ENCODE peak calls at places on chromosomes 13 and 19, in five cellular contexts. X is hepatocyte, C is DND-41, E is neural progenitor cell, I is GM23248. M is an unnamed sample. For H3K79me2, the result is how much of the 10 kb centered on the place peaks cover.

GRCh38 chr19:6744381-6745288 is 5.2 kb downstream of the TRIP10 start:
- DNase-seq in X (peak), E (peak), I (peak), C (no peak), M (no peak)

GRCh38 chr13:80873589-80873988 is 532.7 kb upstream of the SPRY2 start:
- DNase-seq in E (no peak), X (no peak), I (no peak), C (peak), M (no peak)

GRCh38 chr13:51523082-51523518 is 61.2 kb upstream of the WDFY2 start:
- DNase-seq in X (no peak), E (no peak), C (peak), I (peak), M (no peak)

GRCh38 chr19:51131780-51132680 is 7.3 kb downstream of the SIGLEC9 start:
- DNase-seq in E (peak), C (no peak), I (peak), X (peak), M (no peak)

GRCh38 chr13:30616927-30617314 is 799 bp upstream of the USPL1 start:
- DNase-seq in X (peak), E (peak), I (peak), C (peak), M (peak)

GRCh38 chr13:45278096-45278645 is 62.8 kb downstream of the TPT1 start:
- DNase-seq in E (no peak), X (no peak), I (no peak), C (no peak), M (no peak)

GRCh38 chr19:55158848-55159793 is 1.6 kb upstream of the TNNI3 start:
- DNase-seq in X (no peak), E (no peak), I (peak), C (no peak), M (no peak)

GRCh38 chr13:99501952-99502310 is 659 bp downstream of the TM9SF2 start:
- DNase-seq in I (peak), X (peak), C (peak), E (no peak), M (no peak)

GRCh38 chr13:46712524-46712923 is 84.4 kb downstream of the ESD start:
- DNase-seq in I (no peak), E (peak), C (no peak), X (peak), M (no peak)

GRCh38 chr19:50924576-50924975 is 13.4 kb upstream of the KLK4 start:
- DNase-seq in C (no peak), X (no peak), I (no peak), E (no peak), M (no peak)

GRCh38 chr13:94967183-94968039 is 255.1 kb upstream of the SOX21 start:
- DNase-seq in E (peak), X (peak), I (peak), C (no peak), M (no peak)

GRCh38 chr19:7348587-7349230 is at the start of gene ARHGEF18:
- DNase-seq in X (no peak), E (no peak), I (no peak), C (peak), M (no peak)

GRCh38 chr13:27006519-27007161 is 165.0 kb downstream of the USP12 start:
- DNase-seq in E (peak), X (peak), C (no peak), I (peak), M (no peak)

GRCh38 chr19:2119916-2120785 is 23.4 kb downstream of the IZUMO4 start:
- DNase-seq in C (no peak), X (no peak), E (no peak), I (no peak), M (no peak)

GRCh38 chr13:48626077-48626449 is 27.7 kb upstream of the CYSLTR2 start:
- DNase-seq in C (peak), I (no peak), X (peak), E (no peak), M (no peak)

GRCh38 chr13:27830010-27830409 is 37.7 kb downstream of the GSX1 start:
- DNase-seq in I (peak), C (peak), X (peak), E (peak), M (no peak)

GRCh38 chr13:50810468-50810867 is 33.0 kb downstream of the DLEU7 start:
- DNase-seq in X (no peak), E (no peak), C (no peak), I (no peak), M (no peak)

GRCh38 chr13:113452942-113453901 is at the start of gene ADPRHL1:
- DNase-seq in I (peak), E (no peak), X (no peak), C (no peak), M (no peak)

GRCh38 chr19:6678690-6679109 is 8.7 kb upstream of the TNFSF14 start:
- DNase-seq in I (peak), E (no peak), X (no peak), C (no peak), M (no peak)

GRCh38 chr13:101570410-101570809 is 117.9 kb downstream of the ITGBL1 start:
- DNase-seq in I (peak), X (no peak), C (no peak), E (no peak), M (no peak)

GRCh38 chr19:18435848-18436631 is 1.9 kb downstream of the ISYNA1 start:
- DNase-seq in X (no peak), E (no peak), C (no peak), I (peak), M (no peak)

GRCh38 chr19:11031421-11032070 is 57.7 kb upstream of the LDLR start:
- DNase-seq in X (no peak), C (no peak), E (no peak), I (no peak), M (no peak)
- H3K4me2 ChIP-seq in X (no peak), C (no peak), E (no peak), I (no peak), M (no peak)

GRCh38 chr19:29303035-29303706 is 90.2 kb upstream of the UQCRFS1 start:
- DNase-seq in I (no peak), X (no peak), E (no peak), C (no peak), M (no peak)

GRCh38 chr19:29299416-29300380 is 86.7 kb upstream of the UQCRFS1 start:
- DNase-seq in I (no peak), E (no peak), X (no peak), C (no peak), M (no peak)

GRCh38 chr19:29303707-29304090 is 90.7 kb upstream of the UQCRFS1 start:
- DNase-seq in C (no peak), E (no peak), X (no peak), I (no peak), M (no peak)

GRCh38 chr19:29305268-29305667 is 92.3 kb upstream of the UQCRFS1 start:
- DNase-seq in X (no peak), E (no peak), I (no peak), C (no peak), M (no peak)

DNA sequence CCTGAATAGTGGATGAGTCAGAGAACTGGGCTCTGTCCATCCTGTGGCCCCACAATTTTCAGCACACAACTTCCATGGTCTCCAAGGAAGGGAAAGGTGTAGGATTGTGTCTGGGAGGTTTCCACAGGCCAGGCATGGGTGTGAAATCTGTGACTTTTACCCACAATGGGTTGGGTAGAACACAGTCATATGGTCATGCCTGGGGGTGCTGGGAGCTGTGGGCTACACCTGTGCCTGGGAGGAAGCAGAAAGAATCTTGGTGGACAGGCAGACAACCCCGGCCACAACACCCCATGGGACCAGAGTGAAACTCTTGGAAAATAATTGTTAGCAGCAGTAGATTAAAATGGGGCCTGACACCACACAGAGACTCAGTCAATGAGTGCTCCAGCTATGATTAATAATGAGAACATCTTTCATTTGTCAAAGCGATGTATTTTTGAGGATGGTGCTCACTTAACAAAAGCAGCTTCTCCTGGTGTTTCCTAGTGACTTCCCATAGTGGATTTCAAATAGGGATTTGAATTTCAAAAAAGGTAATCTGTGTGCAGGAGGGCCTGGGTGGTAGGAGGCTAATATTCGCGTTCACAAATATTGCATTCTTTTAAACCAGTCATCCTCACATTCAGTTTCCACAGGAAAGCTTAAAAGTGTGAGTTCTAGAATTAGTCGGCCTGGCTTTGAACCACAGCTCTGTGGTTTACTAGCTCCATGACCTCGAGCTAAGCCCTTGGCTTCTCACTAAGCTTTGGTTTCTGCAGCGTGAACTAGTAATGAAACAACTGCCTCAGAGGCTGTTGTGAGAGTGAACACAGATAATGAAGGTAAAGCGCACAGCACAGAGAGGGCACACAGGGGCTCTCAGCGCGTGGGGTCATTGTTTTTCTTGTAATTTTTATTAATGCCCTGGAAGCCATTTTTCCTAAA is 89.3 kb upstream of the UQCRFS1 start:
- DNase-seq in I (no peak), E (no peak), C (no peak), X (no peak), M (no peak)
- TF ChIP-seq EZH2 in I (no peak), E (no peak), C (no peak), X (no peak), M (no peak)

GRCh38 chr19:17095141-17095919 is 19.8 kb downstream of the MYO9B start:
- DNase-seq in I (peak), E (no peak), C (no peak), X (peak), M (no peak)

GRCh38 chr19:17092696-17093095 is 17.1 kb downstream of the MYO9B start:
- DNase-seq in C (no peak), X (no peak), E (no peak), I (no peak), M (no peak)

GRCh38 chr19:17098326-17098725 is 22.7 kb downstream of the MYO9B start:
- DNase-seq in C (no peak), E (no peak), X (no peak), I (no peak), M (no peak)

GRCh38 chr19:17101686-17102628 is 26.4 kb downstream of the MYO9B start:
- DNase-seq in I (no peak), C (no peak), X (no peak), E (no peak), M (no peak)

GRCh38 chr19:17097593-17098126 is 22.1 kb downstream of the MYO9B start:
- DNase-seq in I (peak), C (no peak), X (peak), E (no peak), M (no peak)
- H3K79me2 ChIP-seq in I (half or more), C (half or more), X (half or more), E (under half), M (half or more)

GRCh38 chr19:38386300-38386967 is 1.4 kb downstream of the GGN start:
- DNase-seq in X (peak), E (peak), I (no peak), C (no peak), M (no peak)

GRCh38 chr19:38387550-38388309 is at the start of gene GGN:
- DNase-seq in E (peak), C (peak), X (peak), I (peak), M (peak)

GRCh38 chr19:38385804-38386257 is 2.0 kb downstream of the GGN start:
- DNase-seq in I (no peak), X (no peak), C (no peak), E (peak), M (no peak)

GRCh38 chr19:38388310-38389100 is at the start of gene SPRED3:
- DNase-seq in I (peak), C (no peak), X (peak), E (peak), M (no peak)

GRCh38 chr19:38386968-38387549 is 775 bp downstream of the GGN start:
- DNase-seq in E (no peak), X (peak), I (peak), C (peak), M (no peak)
- H3K4me2 ChIP-seq in E (peak), X (peak), I (peak), C (peak), M (peak)

DNA sequence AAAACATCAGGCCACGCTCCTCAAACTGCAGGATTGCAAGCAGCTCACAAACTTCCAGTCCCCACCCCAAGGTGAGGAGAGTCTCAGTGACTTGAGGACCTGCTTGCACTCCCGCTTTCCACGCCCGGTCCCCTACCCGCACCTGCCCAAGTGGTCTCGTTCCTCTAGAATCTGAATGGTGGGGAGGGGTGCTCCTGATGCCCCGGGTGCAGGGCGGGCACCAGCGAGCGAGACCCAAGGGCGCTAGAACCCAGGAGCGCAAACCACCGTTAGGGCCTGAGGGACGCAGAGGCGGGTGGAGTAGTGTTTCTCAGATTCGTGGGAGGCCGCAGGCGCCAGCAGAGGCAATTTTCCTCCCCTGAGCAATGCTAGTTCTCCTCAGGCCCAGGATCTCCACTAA is 40.3 kb downstream of the SOX1 start:
- DNase-seq in E (no peak), X (no peak), C (no peak), I (no peak), M (no peak)
- TF ChIP-seq EZH2 in E (no peak), X (no peak), C (no peak), I (no peak), M (no peak)